ENCODE peak calls at places on chromosomes 6 and 20, in eight cellular contexts. F is tibial artery, P is endothelial cell, V is heart left ventricle, Z is GM12865, W is Peyer's patch, G is B cell, Y is lung. Q is an unnamed sample.

GRCh38 chr6:140773276-140773675 is 1359.4 kb upstream of the GJE1 start:
- DNase-seq in Y (no peak), V (no peak), Z (no peak), F (no peak), P (no peak), W (no peak), G (no peak), Q (no peak)

GRCh38 chr20:45311589-45312211 is 3.6 kb upstream of the MATN4 start:
- DNase-seq in G (peak; percentile 79), Y (peak; percentile 64), F (no peak), W (peak; percentile 38), V (no peak), P (peak; percentile 80), Z (peak; percentile 68), Q (peak; percentile 88)

GRCh38 chr6:167221408-167222201 is 63.8 kb upstream of the GPR31 start:
- DNase-seq in Z (no peak), F (no peak), G (no peak), V (no peak), Y (no peak), W (no peak), P (no peak), Q (no peak)

GRCh38 chr6:64290867-64291266 is 655.3 kb downstream of the PHF3 start:
- DNase-seq in P (no peak), G (no peak), Z (no peak), F (no peak), V (no peak), W (no peak), Y (no peak), Q (no peak)

GRCh38 chr6:44561062-44561591 is 173.6 kb downstream of the CDC5L start:
- DNase-seq in Y (no peak), F (peak; percentile 57), V (no peak), P (no peak), Z (no peak), G (no peak), W (no peak), Q (peak; percentile 42)

GRCh38 chr20:64038579-64039292 is 2.8 kb downstream of the C20orf204 start:
- DNase-seq in F (peak; percentile 76), W (peak; percentile 81), Z (peak; percentile 90), P (peak; percentile 98), G (peak; percentile 86), V (peak; percentile 91), Y (peak; percentile 67), Q (peak; percentile 93)

GRCh38 chr6:125745281-125746018 is 4.0 kb upstream of the HEY2 start:
- DNase-seq in Y (no peak), Z (no peak), P (no peak), V (no peak), G (no peak), F (no peak), W (no peak), Q (no peak)

GRCh38 chr20:48818481-48818987 is 9.3 kb downstream of the PREX1 start:
- DNase-seq in F (no peak), W (peak; percentile 85), P (no peak), Y (no peak), Z (peak; percentile 83), G (peak; percentile 63), V (no peak), Q (peak; percentile 48)

GRCh38 chr6:134750669-134751068 is 199.2 kb downstream of the ALDH8A1 start:
- DNase-seq in G (no peak), W (no peak), Y (no peak), P (no peak), V (no peak), F (no peak), Z (no peak), Q (no peak)

GRCh38 chr20:58480455-58481356 is 34.5 kb downstream of the APCDD1L start:
- DNase-seq in W (no peak), V (no peak), Y (no peak), F (no peak), Z (no peak), P (no peak), G (no peak), Q (no peak)

GRCh38 chr6:12587096-12587495 is 129.5 kb upstream of the PHACTR1 start:
- DNase-seq in Z (no peak), W (no peak), F (no peak), P (no peak), V (no peak), G (no peak), Y (no peak), Q (no peak)

GRCh38 chr6:29967379-29968010 is 25.2 kb downstream of the HLA-A start:
- DNase-seq in Y (peak; percentile 72), Z (no peak), W (no peak), P (no peak), F (no peak), V (peak; percentile 66), G (no peak), Q (no peak)

GRCh38 chr6:86961432-86962200 is 24.3 kb downstream of the HTR1E start:
- DNase-seq in W (no peak), Y (no peak), Z (no peak), F (no peak), P (no peak), G (no peak), V (no peak), Q (no peak)

GRCh38 chr6:74277749-74278148 is 581.7 kb downstream of the CD109 start:
- DNase-seq in V (peak; percentile 35), Y (no peak), P (no peak), G (no peak), F (no peak), W (no peak), Z (no peak), Q (no peak)

GRCh38 chr6:126631343-126631742 is 291.4 kb downstream of the CENPW start:
- DNase-seq in P (no peak), G (no peak), Z (no peak), V (no peak), Y (no peak), W (no peak), F (no peak), Q (no peak)

GRCh38 chr6:169906741-169907418 is 155.5 kb downstream of the ERMARD start:
- DNase-seq in F (no peak), G (no peak), Y (no peak), V (peak; percentile 39), Z (no peak), P (no peak), W (no peak), Q (no peak)

GRCh38 chr6:43768983-43769525 is 957 bp upstream of the VEGFA start:
- DNase-seq in Z (no peak), W (no peak), G (no peak), F (no peak), P (no peak), Y (peak; percentile 51), V (peak; percentile 57), Q (no peak)

GRCh38 chr6:22320750-22321149 is 23.9 kb upstream of the PRL start:
- DNase-seq in Y (no peak), Z (no peak), F (no peak), P (no peak), W (no peak), G (no peak), V (no peak), Q (no peak)

GRCh38 chr20:52269327-52269726 is 77.7 kb upstream of the ZFP64 start:
- DNase-seq in F (no peak), V (no peak), Y (no peak), P (no peak), W (no peak), G (no peak), Z (no peak), Q (no peak)

GRCh38 chr6:131807644-131808459 is at the start of gene ENPP1:
- DNase-seq in W (peak; percentile 41), F (peak; percentile 87), Y (peak; percentile 64), P (peak; percentile 66), G (peak; percentile 69), V (peak; percentile 77), Z (peak; percentile 36), Q (peak; percentile 42)
- TF ChIP-seq CTCF in W (peak; percentile 33), F (peak; percentile 38), Y (no peak), P (no peak), G (no peak), V (no peak), Z (no peak), Q (no peak)

GRCh38 chr20:137668-138131 is 4.7 kb upstream of the DEFB126 start:
- DNase-seq in F (no peak), Y (no peak), G (no peak), P (no peak), W (no peak), V (no peak), Z (peak; percentile 13), Q (no peak)
- TF ChIP-seq CTCF in F (no peak), Y (no peak), G (peak; percentile 22), P (peak; percentile 44), W (no peak), V (no peak), Z (peak; percentile 31), Q (peak; percentile 43)

GRCh38 chr6:151448623-151449022 is 3.3 kb downstream of the RMND1 start:
- DNase-seq in P (no peak), W (no peak), F (no peak), V (no peak), Y (no peak), G (no peak), Z (no peak), Q (no peak)
- TF ChIP-seq CTCF in P (no peak), W (no peak), F (no peak), V (no peak), Y (no peak), G (no peak), Z (no peak), Q (no peak)

DNA sequence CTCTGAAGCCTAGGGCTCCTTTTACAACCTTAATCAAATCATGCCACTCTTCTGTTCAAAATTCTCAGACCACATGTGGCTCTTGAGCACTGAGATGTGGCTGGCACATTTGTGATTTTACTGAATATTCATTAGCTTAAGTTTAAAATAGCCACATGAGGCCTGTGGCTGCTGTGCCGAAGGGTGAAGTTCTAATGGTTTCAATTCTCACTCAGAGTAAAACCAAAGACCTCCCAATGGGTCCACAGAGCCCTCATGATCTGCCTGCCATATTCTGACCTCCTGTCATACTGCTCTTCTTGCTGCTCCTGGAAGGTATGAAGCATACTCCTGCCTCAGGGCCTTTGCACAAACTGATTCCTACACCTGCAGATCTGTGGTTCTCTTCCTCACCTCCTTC is 7.8 kb upstream of the CST3 start:
- DNase-seq in F (no peak), Z (peak; percentile 49), V (no peak), G (no peak), Y (no peak), W (no peak), P (no peak), Q (no peak)
- TF ChIP-seq CTCF in F (no peak), Z (no peak), V (no peak), G (no peak), Y (no peak), W (no peak), P (no peak), Q (no peak)

GRCh38 chr6:31827286-31828079 is at the start of gene HSPA1B:
- DNase-seq in P (peak; percentile 87), W (peak; percentile 97), Y (peak; percentile 99), F (peak; percentile 100), Z (peak; percentile 99), G (peak; percentile 87), V (peak; percentile 99), Q (peak; percentile 93)

GRCh38 chr6:31826793-31827285 is 699 bp upstream of the HSPA1B start:
- DNase-seq in F (peak; percentile 95), Y (peak; percentile 86), Z (peak; percentile 84), V (peak; percentile 89), W (peak; percentile 69), P (peak; percentile 22), G (no peak), Q (peak; percentile 63)

GRCh38 chr6:31831350-31832215 is 4.0 kb downstream of the HSPA1B start:
- DNase-seq in P (no peak), F (no peak), G (no peak), V (no peak), W (no peak), Y (no peak), Z (no peak), Q (no peak)

GRCh38 chr6:31825553-31825952 is 2.0 kb upstream of the HSPA1B start:
- DNase-seq in P (no peak), Z (no peak), W (no peak), G (no peak), Y (no peak), F (no peak), V (no peak), Q (no peak)

GRCh38 chr6:31829633-31830492 is 2.3 kb downstream of the HSPA1B start:
- DNase-seq in V (no peak), Z (peak; percentile 45), W (no peak), Y (no peak), G (peak; percentile 60), P (no peak), F (no peak), Q (no peak)
- TF ChIP-seq CTCF in V (peak; percentile 57), Z (peak; percentile 18), W (peak; percentile 46), Y (peak; percentile 12), G (peak; percentile 67), P (no peak), F (peak; percentile 35), Q (peak; percentile 30)